ENCODE peak calls at places on chromosomes 4 and X, in ten cellular contexts. K, O, Z, D, G, R, S, V, J and W are unnamed samples.

GRCh38 chr4:173169428-173170209 is 1.0 kb downstream of the GALNT7 start:
- DNase-seq in O (peak), K (no peak), D (no peak), G (peak), J (peak), S (no peak), V (peak), Z (peak), R (peak), W (no peak)

GRCh38 chrX:3712080-3712869 is 1.2 kb downstream of the PRKX start:
- DNase-seq in Z (peak), D (no peak), O (peak), R (peak), K (no peak), J (no peak), G (no peak), S (no peak), V (no peak), W (no peak)

GRCh38 chrX:53435997-53436396 is 1.8 kb upstream of the HSD17B10 start:
- DNase-seq in R (peak), Z (peak), O (peak), V (peak), K (no peak), J (peak), S (no peak), G (peak), D (no peak), W (no peak)

GRCh38 chrX:119040432-119040831 is 32.4 kb upstream of the CT47C1 start:
- DNase-seq in O (no peak), J (peak), R (peak), S (no peak), V (no peak), K (no peak), G (no peak), Z (no peak), D (no peak), W (no peak)

GRCh38 chr4:177444911-177445736 is 2.9 kb upstream of the AGA start:
- DNase-seq in V (peak), D (no peak), Z (no peak), O (no peak), S (no peak), G (no peak), K (no peak), R (no peak), J (no peak), W (no peak)

GRCh38 chrX:54808109-54808604 is 612 bp downstream of the MAGED2 start:
- DNase-seq in O (peak), D (no peak), S (peak), G (no peak), V (peak), J (no peak), Z (no peak), K (peak), R (peak), W (no peak)

GRCh38 chrX:19991350-19991718 is 473 bp upstream of the BCLAF3 start:
- DNase-seq in S (no peak), Z (no peak), V (no peak), D (no peak), J (peak), K (no peak), O (no peak), G (no peak), R (no peak), W (no peak)

GRCh38 chrX:150362599-150363481 is at the start of gene MAMLD1:
- DNase-seq in G (peak), K (no peak), R (peak), D (no peak), S (no peak), V (peak), Z (peak), O (peak), J (peak), W (no peak)

GRCh38 chrX:2640436-2641150 is 50.5 kb upstream of the CD99 start:
- DNase-seq in R (no peak), J (no peak), K (no peak), V (no peak), G (no peak), S (no peak), O (no peak), Z (no peak), D (no peak), W (no peak)

GRCh38 chrX:111102636-111103035 is 6.6 kb downstream of the PAK3 start:
- DNase-seq in D (no peak), R (no peak), J (no peak), S (no peak), G (no peak), V (no peak), Z (peak), K (no peak), O (no peak), W (no peak)

GRCh38 chrX:111101580-111101979 is 5.6 kb downstream of the PAK3 start:
- DNase-seq in S (no peak), G (no peak), R (no peak), O (no peak), J (no peak), Z (no peak), D (no peak), V (no peak), K (no peak), W (no peak)

GRCh38 chrX:111100191-111100590 is 4.2 kb downstream of the PAK3 start:
- DNase-seq in R (peak), O (peak), K (no peak), D (no peak), V (peak), S (peak), J (peak), G (no peak), Z (peak), W (no peak)

GRCh38 chrX:111095974-111096870 is at the start of gene PAK3:
- DNase-seq in S (peak), Z (peak), O (peak), R (peak), K (peak), V (peak), D (no peak), G (no peak), J (peak), W (no peak)

DNA sequence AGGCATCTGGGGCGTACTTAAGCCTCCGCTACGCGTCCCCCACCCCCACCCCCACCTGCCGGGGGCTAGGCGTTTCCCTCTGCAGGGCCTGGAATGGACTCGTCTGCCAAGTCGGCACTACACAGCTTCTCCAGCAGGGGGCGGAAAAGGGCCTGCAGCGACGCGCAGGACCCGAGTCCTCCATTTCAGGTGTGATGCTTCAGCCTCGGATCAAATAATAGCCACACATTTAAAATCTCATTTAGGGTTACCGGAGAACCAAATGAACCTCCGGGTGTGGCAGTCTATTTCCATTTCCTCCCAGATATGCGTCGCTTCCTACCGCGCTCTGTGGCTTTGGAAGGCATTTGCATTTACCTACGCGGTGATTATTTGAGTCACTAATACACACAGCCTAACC is 2.9 kb downstream of the PAK3 start:
- DNase-seq in G (no peak), J (no peak), R (no peak), Z (peak), O (peak), K (no peak), S (no peak), V (peak), D (no peak), W (no peak)
- TF ChIP-seq CTCF in G (peak), J (peak), R (peak), Z (peak), O (peak), K (peak), S (peak), V (peak), D (peak), W (peak)

DNA sequence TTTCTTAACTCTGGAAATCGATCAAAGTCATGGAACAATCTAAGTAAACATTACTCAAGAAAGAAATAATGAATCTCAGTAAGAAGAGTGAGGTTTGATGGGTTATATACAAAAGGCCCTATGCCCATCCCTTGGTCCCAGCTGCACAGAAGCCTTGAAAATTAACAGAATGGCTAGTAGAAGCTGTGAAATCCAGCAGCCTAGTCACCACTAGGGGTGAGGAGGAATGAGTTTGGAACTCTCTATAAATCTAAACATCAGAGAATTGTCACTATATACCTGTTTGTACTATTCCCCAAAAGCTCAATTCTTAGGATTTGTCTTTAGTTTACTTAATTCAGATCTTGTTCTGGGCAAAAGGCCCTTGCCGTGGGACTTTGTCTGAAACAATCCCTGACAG is 313.9 kb upstream of the GRID2 start:
- DNase-seq in O (no peak), J (no peak), G (no peak), Z (no peak), V (no peak), S (no peak), D (no peak), K (no peak), R (no peak), W (no peak)
- TF ChIP-seq CTCF in O (no peak), J (no peak), G (no peak), Z (no peak), V (peak), S (no peak), D (no peak), K (no peak), R (no peak), W (no peak)

GRCh38 chr4:105632599-105632998 is 75.9 kb downstream of the INTS12 start:
- DNase-seq in G (no peak), Z (no peak), O (no peak), K (no peak), D (no peak), V (no peak), S (no peak), R (no peak), J (no peak), W (no peak)
- TF ChIP-seq CTCF in G (peak), Z (no peak), O (no peak), K (no peak), D (no peak), V (no peak), S (no peak), R (no peak), J (no peak), W (no peak)

GRCh38 chr4:100421356-100421978 is 96.4 kb downstream of the EMCN start:
- DNase-seq in V (no peak), O (no peak), S (peak), K (no peak), R (peak), Z (peak), J (peak), D (no peak), G (peak), W (no peak)
- TF ChIP-seq CTCF in V (peak), O (no peak), S (peak), K (peak), R (peak), Z (peak), J (peak), D (peak), G (peak), W (peak)

DNA sequence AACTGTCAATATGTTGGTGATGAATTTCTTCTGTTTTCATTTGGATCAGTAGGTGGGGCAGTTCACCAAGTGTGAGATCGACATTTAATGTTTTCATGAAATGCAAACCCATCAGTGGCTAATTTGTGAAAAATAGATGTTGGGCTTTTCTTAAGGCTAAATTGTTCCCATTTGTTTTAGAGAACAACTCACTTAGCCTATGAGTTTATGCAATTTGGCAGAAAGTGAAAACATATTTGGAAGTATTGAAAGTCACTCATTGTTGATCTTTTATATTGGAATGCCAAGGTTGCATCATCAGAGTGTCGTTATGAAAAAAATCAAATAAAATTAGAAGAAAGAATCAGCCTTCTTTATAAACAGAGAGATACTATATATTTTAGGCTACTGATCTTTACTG is 132.4 kb downstream of the RPA4 start:
- DNase-seq in R (peak), V (no peak), S (no peak), Z (no peak), K (no peak), D (no peak), J (no peak), G (no peak), O (no peak), W (no peak)
- TF ChIP-seq CTCF in R (peak), V (peak), S (no peak), Z (no peak), K (no peak), D (no peak), J (no peak), G (peak), O (no peak), W (no peak)

GRCh38 chr4:24731448-24731847 is 63.9 kb upstream of the SOD3 start:
- DNase-seq in S (no peak), D (no peak), V (no peak), O (no peak), G (no peak), J (no peak), R (no peak), Z (no peak), K (no peak), W (no peak)

GRCh38 chr4:24741915-24742314 is 53.5 kb upstream of the SOD3 start:
- DNase-seq in V (no peak), Z (no peak), S (no peak), D (no peak), G (no peak), R (no peak), K (no peak), O (peak), J (no peak), W (no peak)

GRCh38 chr4:24734511-24734910 is 60.9 kb upstream of the SOD3 start:
- DNase-seq in Z (no peak), K (no peak), G (no peak), V (no peak), S (no peak), O (no peak), R (peak), J (no peak), D (no peak), W (no peak)

GRCh38 chr4:24730256-24731001 is 64.9 kb upstream of the SOD3 start:
- DNase-seq in S (no peak), R (peak), G (no peak), Z (no peak), V (no peak), K (peak), D (no peak), O (peak), J (peak), W (no peak)

GRCh38 chr4:24736066-24736465 is 59.3 kb upstream of the SOD3 start:
- DNase-seq in K (no peak), J (peak), Z (peak), R (no peak), D (no peak), G (peak), S (no peak), V (peak), O (peak), W (no peak)
- TF ChIP-seq CTCF in K (peak), J (peak), Z (peak), R (peak), D (peak), G (peak), S (peak), V (peak), O (peak), W (peak)

GRCh38 chrX:24693453-24694202 is at the start of gene POLA1:
- DNase-seq in R (peak), S (peak), V (peak), G (peak), J (peak), D (peak), Z (peak), K (peak), O (peak), W (peak)
- TF ChIP-seq CTCF in R (peak), S (peak), V (no peak), G (peak), J (peak), D (peak), Z (peak), K (peak), O (no peak), W (peak)

GRCh38 chr4:6674500-6675149 is 19.1 kb upstream of the S100P start:
- DNase-seq in S (no peak), V (no peak), J (no peak), G (peak), R (no peak), O (peak), D (no peak), Z (peak), K (no peak), W (no peak)

GRCh38 chr4:6676722-6677558 is 16.7 kb upstream of the S100P start:
- DNase-seq in R (no peak), G (no peak), S (no peak), V (no peak), D (no peak), O (no peak), Z (no peak), K (no peak), J (no peak), W (no peak)

GRCh38 chr4:6671648-6672047 is 22.0 kb upstream of the S100P start:
- DNase-seq in Z (no peak), S (no peak), K (no peak), V (no peak), D (no peak), O (no peak), G (no peak), R (no peak), J (no peak), W (no peak)

GRCh38 chr4:6672131-6672530 is 21.5 kb upstream of the S100P start:
- DNase-seq in S (no peak), D (no peak), G (no peak), J (no peak), V (no peak), R (no peak), Z (no peak), O (no peak), K (no peak), W (no peak)

GRCh38 chr4:6673660-6674499 is 19.8 kb upstream of the S100P start:
- DNase-seq in S (peak), R (peak), Z (peak), O (peak), V (peak), J (peak), K (peak), D (peak), G (peak), W (peak)
- TF ChIP-seq CTCF in S (no peak), R (no peak), Z (no peak), O (no peak), V (no peak), J (no peak), K (no peak), D (no peak), G (peak), W (peak)

GRCh38 chrX:11381464-11381863 is 88.3 kb downstream of the AMELX start:
- DNase-seq in J (peak), K (peak), G (peak), Z (peak), R (peak), S (peak), D (peak), V (peak), O (peak), W (no peak)
- TF ChIP-seq CTCF in J (peak), K (peak), G (peak), Z (peak), R (peak), S (peak), D (peak), V (peak), O (peak), W (peak)

DNA sequence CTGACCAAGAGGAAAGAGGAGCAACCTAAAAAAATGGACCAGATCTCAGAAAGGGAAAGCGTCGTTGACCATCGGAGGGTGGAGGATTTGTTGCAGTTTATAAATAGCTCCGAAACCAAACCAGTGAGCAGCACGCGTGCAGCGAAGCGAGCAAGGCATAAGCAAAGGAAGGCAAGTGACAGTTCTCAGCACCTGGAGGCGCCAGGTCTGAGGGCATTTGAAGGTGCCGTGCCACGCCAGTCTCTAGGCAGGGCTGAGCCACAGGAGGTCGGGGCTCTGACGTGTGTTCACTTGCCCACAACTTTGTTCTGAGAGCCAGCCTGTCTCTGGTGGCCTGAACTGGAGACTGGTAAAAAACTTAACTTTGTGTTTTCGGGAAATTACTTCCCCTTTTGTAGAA is 59.7 kb downstream of the TNIP2 start:
- DNase-seq in J (no peak), V (no peak), S (no peak), G (no peak), O (peak), K (no peak), D (no peak), Z (no peak), R (no peak), W (no peak)
- TF ChIP-seq CTCF in J (no peak), V (no peak), S (no peak), G (no peak), O (no peak), K (no peak), D (no peak), Z (no peak), R (no peak), W (no peak)